ENCODE peak calls at places on chromosomes 6 and 20, in ten cellular contexts. P is NB4, L is hypothalamus, B is breast epithelium, D is KBM-7, U is spleen, S is Peyer's patch, W is right atrium auricular region, H is NCI-H1417, V is A549. R is an unnamed sample.

GRCh38 chr6:5718231-5718947 is 288.3 kb downstream of the NRN1 start:
- DNase-seq in P (peak), L (no peak), B (no peak), D (peak), U (no peak), S (no peak), W (no peak), H (no peak), V (no peak), R (no peak)

GRCh38 chr6:78611886-78612480 is 255.4 kb upstream of the IRAK1BP1 start:
- DNase-seq in P (peak), L (no peak), B (no peak), D (peak), U (no peak), S (no peak), W (no peak), H (peak), V (peak), R (peak)

GRCh38 chr6:168332020-168332419 is 12.4 kb upstream of the DACT2 start:
- DNase-seq in P (no peak), L (no peak), B (no peak), D (no peak), U (no peak), S (no peak), W (no peak), H (peak), V (no peak), R (peak)

GRCh38 chr20:37378785-37379598 is 33.1 kb downstream of the SRC start:
- DNase-seq in P (peak), L (no peak), B (no peak), D (peak), U (peak), S (no peak), W (no peak), H (no peak), V (peak), R (peak)

GRCh38 chr6:31778999-31779885 is 2.1 kb upstream of the VWA7 start:
- DNase-seq in P (no peak), L (no peak), B (no peak), D (no peak), U (no peak), S (no peak), W (no peak), H (no peak), V (no peak), R (no peak)

GRCh38 chr20:61857414-61857775 is 208.3 kb downstream of the TAF4 start:
- DNase-seq in P (no peak), L (no peak), B (no peak), D (no peak), U (no peak), S (no peak), W (no peak), H (no peak), V (no peak), R (no peak)

GRCh38 chr6:28347119-28347518 is 2.6 kb upstream of the ZKSCAN3 start:
- DNase-seq in P (no peak), L (no peak), B (no peak), D (no peak), U (no peak), S (no peak), W (no peak), H (no peak), V (no peak), R (no peak)

GRCh38 chr20:41643504-41643938 is 25.3 kb upstream of the CHD6 start:
- DNase-seq in P (peak), L (no peak), B (no peak), D (peak), U (no peak), S (peak), W (no peak), H (peak), V (peak), R (no peak)

GRCh38 chr6:119280080-119280479 is 69.5 kb downstream of the MAN1A1 start:
- DNase-seq in P (no peak), L (no peak), B (no peak), D (no peak), U (no peak), S (no peak), W (no peak), H (no peak), V (no peak), R (no peak)

GRCh38 chr6:50826037-50826761 is 7.5 kb downstream of the TFAP2B start:
- DNase-seq in P (no peak), L (no peak), B (no peak), D (no peak), U (no peak), S (no peak), W (no peak), H (peak), V (no peak), R (no peak)

GRCh38 chr6:35544748-35545361 is 32.2 kb upstream of the TULP1 start:
- DNase-seq in P (peak), L (no peak), B (no peak), D (no peak), U (peak), S (no peak), W (no peak), H (no peak), V (no peak), R (peak)

GRCh38 chr20:48465271-48465670 is 362.5 kb downstream of the PREX1 start:
- DNase-seq in P (no peak), L (no peak), B (no peak), D (no peak), U (peak), S (no peak), W (no peak), H (no peak), V (no peak), R (no peak)

GRCh38 chr6:126143650-126144260 is 157.4 kb downstream of the TRMT11 start:
- DNase-seq in P (no peak), L (no peak), B (no peak), D (no peak), U (no peak), S (no peak), W (no peak), H (peak), V (no peak), R (no peak)

GRCh38 chr6:166736606-166737005 is 109.6 kb upstream of the RPS6KA2 start:
- DNase-seq in P (no peak), L (no peak), B (no peak), D (no peak), U (no peak), S (no peak), W (no peak), H (peak), V (peak), R (no peak)

GRCh38 chr6:14857501-14857900 is 388.4 kb upstream of the JARID2 start:
- DNase-seq in P (peak), L (no peak), B (no peak), D (peak), U (peak), S (peak), W (no peak), H (no peak), V (no peak), R (no peak)

GRCh38 chr20:57352305-57352704 is 1.2 kb downstream of the RAE1 start:
- DNase-seq in P (no peak), L (no peak), B (no peak), D (no peak), U (no peak), S (no peak), W (no peak), H (no peak), V (no peak), R (no peak)

GRCh38 chr20:47413189-47413588 is 56.7 kb upstream of the ZMYND8 start:
- DNase-seq in P (no peak), L (no peak), B (no peak), D (no peak), U (no peak), S (no peak), W (no peak), H (no peak), V (no peak), R (no peak)

GRCh38 chr20:60694763-60695162 is 557.3 kb upstream of the CDH4 start:
- DNase-seq in P (peak), L (no peak), B (no peak), D (no peak), U (no peak), S (no peak), W (no peak), H (peak), V (no peak), R (no peak)

GRCh38 chr6:31844507-31844906 is 17.0 kb downstream of the HSPA1B start:
- DNase-seq in P (no peak), L (no peak), B (no peak), D (no peak), U (no peak), S (no peak), W (no peak), H (no peak), V (no peak), R (peak)

GRCh38 chr20:63133481-63134091 is 82.3 kb downstream of the YTHDF1 start:
- DNase-seq in P (no peak), L (no peak), B (peak), D (no peak), U (peak), S (no peak), W (no peak), H (no peak), V (no peak), R (peak)

GRCh38 chr20:49871391-49871948 is 43.9 kb downstream of the SPATA2 start:
- DNase-seq in P (no peak), L (no peak), B (no peak), D (no peak), U (peak), S (no peak), W (no peak), H (no peak), V (no peak), R (no peak)

GRCh38 chr20:20304942-20305341 is 63.0 kb upstream of the INSM1 start:
- DNase-seq in P (no peak), L (no peak), B (no peak), D (no peak), U (no peak), S (no peak), W (no peak), H (no peak), V (no peak), R (no peak)

GRCh38 chr20:40010483-40010882 is 678.6 kb downstream of the MAFB start:
- DNase-seq in P (no peak), L (no peak), B (no peak), D (no peak), U (no peak), S (no peak), W (no peak), H (no peak), V (no peak), R (no peak)

GRCh38 chr6:51464956-51465355 is 622.5 kb downstream of the PKHD1 start:
- DNase-seq in P (no peak), L (no peak), B (no peak), D (no peak), U (no peak), S (no peak), W (no peak), H (no peak), V (no peak), R (no peak)

GRCh38 chr6:158457616-158458278 is 102.1 kb upstream of the TMEM181 start:
- DNase-seq in P (no peak), L (no peak), B (no peak), D (no peak), U (no peak), S (no peak), W (no peak), H (no peak), V (no peak), R (no peak)

GRCh38 chr20:58886546-58886945 is 34.0 kb downstream of the GNAS start:
- DNase-seq in P (no peak), L (no peak), B (no peak), D (no peak), U (no peak), S (no peak), W (no peak), H (no peak), V (no peak), R (no peak)

GRCh38 chr6:82072771-82073170 is 174.8 kb downstream of the IBTK start:
- DNase-seq in P (no peak), L (no peak), B (no peak), D (no peak), U (no peak), S (no peak), W (no peak), H (peak), V (no peak), R (no peak)

GRCh38 chr20:60634773-60635172 is 617.3 kb upstream of the CDH4 start:
- DNase-seq in P (no peak), L (no peak), B (no peak), D (no peak), U (no peak), S (no peak), W (no peak), H (no peak), V (no peak), R (no peak)

GRCh38 chr6:163793584-163793983 is 379.1 kb downstream of the QKI start:
- DNase-seq in P (no peak), L (no peak), B (no peak), D (no peak), U (no peak), S (no peak), W (no peak), H (no peak), V (peak), R (no peak)

GRCh38 chr6:2890981-2891767 is 11.9 kb downstream of the SERPINB9 start:
- DNase-seq in P (no peak), L (no peak), B (no peak), D (no peak), U (no peak), S (no peak), W (no peak), H (no peak), V (no peak), R (no peak)

R was measured in H7.